ENCODE peak calls at places on chromosomes 12 and 14, in seven cellular contexts. One of them, this sample, is unnamed.
A peak's percentile ranks its signal among the peaks of the same experiment; 100 is the strongest.

GRCh38 chr14:104238424-104239184 is 100.2 kb downstream of the KIF26A start:
- DNase-seq in left ventricle myocardium inferior: no peak
- DNase-seq in fibroblast of mammary gland: no peak
- DNase-seq in IMR-90: no peak
- DNase-seq in bronchial epithelial cell: no peak
- DNase-seq in choroid plexus epithelial cell: no peak
- DNase-seq in AG04449: no peak
- DNase-seq in this sample: no peak

GRCh38 chr14:98955741-98956070 is 316.3 kb downstream of the BCL11B start:
- DNase-seq in left ventricle myocardium inferior: no peak
- DNase-seq in fibroblast of mammary gland: no peak
- DNase-seq in IMR-90: no peak
- DNase-seq in bronchial epithelial cell: no peak
- DNase-seq in choroid plexus epithelial cell: no peak
- DNase-seq in AG04449: no peak
- DNase-seq in this sample: no peak

GRCh38 chr12:93130371-93131049 is 201.4 kb upstream of the EEA1 start:
- DNase-seq in left ventricle myocardium inferior: no peak
- DNase-seq in fibroblast of mammary gland: peak; percentile 25
- DNase-seq in IMR-90: no peak
- DNase-seq in bronchial epithelial cell: no peak
- DNase-seq in choroid plexus epithelial cell: no peak
- DNase-seq in AG04449: no peak
- DNase-seq in this sample: no peak

GRCh38 chr12:3250034-3250433 is 172.9 kb downstream of the TSPAN9 start:
- DNase-seq in left ventricle myocardium inferior: no peak
- DNase-seq in fibroblast of mammary gland: no peak
- DNase-seq in IMR-90: no peak
- DNase-seq in bronchial epithelial cell: no peak
- DNase-seq in choroid plexus epithelial cell: no peak
- DNase-seq in AG04449: no peak
- DNase-seq in this sample: no peak

GRCh38 chr12:65823481-65824313 is 586 bp upstream of the HMGA2 start:
- DNase-seq in left ventricle myocardium inferior: no peak
- DNase-seq in fibroblast of mammary gland: peak; percentile 67
- DNase-seq in IMR-90: peak; percentile 58
- DNase-seq in bronchial epithelial cell: peak; percentile 45
- DNase-seq in choroid plexus epithelial cell: peak; percentile 67
- DNase-seq in AG04449: no peak
- DNase-seq in this sample: no peak

GRCh38 chr12:123049398-123050250 is 69.1 kb downstream of the ARL6IP4 start:
- DNase-seq in left ventricle myocardium inferior: no peak
- DNase-seq in fibroblast of mammary gland: peak; percentile 12
- DNase-seq in IMR-90: no peak
- DNase-seq in bronchial epithelial cell: no peak
- DNase-seq in choroid plexus epithelial cell: peak; percentile 16
- DNase-seq in AG04449: no peak
- DNase-seq in this sample: no peak

GRCh38 chr12:50222275-50222783 is 55.2 kb upstream of the CERS5 start:
- DNase-seq in left ventricle myocardium inferior: peak; percentile 34
- DNase-seq in fibroblast of mammary gland: peak; percentile 91
- DNase-seq in IMR-90: peak; percentile 95
- DNase-seq in bronchial epithelial cell: peak; percentile 85
- DNase-seq in choroid plexus epithelial cell: peak; percentile 96
- DNase-seq in AG04449: no peak
- DNase-seq in this sample: peak; percentile 77

GRCh38 chr12:15701721-15702156 is 87.4 kb downstream of the EPS8 start:
- DNase-seq in left ventricle myocardium inferior: no peak
- DNase-seq in fibroblast of mammary gland: peak; percentile 75
- DNase-seq in IMR-90: peak; percentile 68
- DNase-seq in bronchial epithelial cell: peak; percentile 54
- DNase-seq in choroid plexus epithelial cell: peak; percentile 80
- DNase-seq in AG04449: no peak
- DNase-seq in this sample: peak; percentile 41

GRCh38 chr14:102799684-102800562 is 22.7 kb downstream of the TRAF3 start:
- DNase-seq in left ventricle myocardium inferior: no peak
- DNase-seq in fibroblast of mammary gland: peak; percentile 83
- DNase-seq in IMR-90: peak; percentile 90
- DNase-seq in bronchial epithelial cell: no peak
- DNase-seq in choroid plexus epithelial cell: peak; percentile 88
- DNase-seq in AG04449: peak; percentile 95
- DNase-seq in this sample: peak; percentile 92

GRCh38 chr14:94685166-94685581 is 73.0 kb downstream of the SERPINA3 start:
- DNase-seq in left ventricle myocardium inferior: no peak
- DNase-seq in fibroblast of mammary gland: no peak
- DNase-seq in IMR-90: no peak
- DNase-seq in bronchial epithelial cell: no peak
- DNase-seq in choroid plexus epithelial cell: no peak
- DNase-seq in AG04449: no peak
- DNase-seq in this sample: no peak

GRCh38 chr14:72907327-72907826 is 13.5 kb upstream of the DPF3 start:
- DNase-seq in left ventricle myocardium inferior: no peak
- DNase-seq in fibroblast of mammary gland: no peak
- DNase-seq in IMR-90: no peak
- DNase-seq in bronchial epithelial cell: no peak
- DNase-seq in choroid plexus epithelial cell: peak; percentile 27
- DNase-seq in AG04449: no peak
- DNase-seq in this sample: no peak

GRCh38 chr12:68259318-68259940 is 6.0 kb upstream of the IL22 start:
- DNase-seq in left ventricle myocardium inferior: no peak
- DNase-seq in fibroblast of mammary gland: peak; percentile 91
- DNase-seq in IMR-90: peak; percentile 92
- DNase-seq in bronchial epithelial cell: peak; percentile 98
- DNase-seq in choroid plexus epithelial cell: peak; percentile 97
- DNase-seq in AG04449: peak; percentile 81
- DNase-seq in this sample: no peak

GRCh38 chr14:101673873-101674272 is 87.6 kb upstream of the PPP2R5C start:
- DNase-seq in left ventricle myocardium inferior: no peak
- DNase-seq in fibroblast of mammary gland: no peak
- DNase-seq in IMR-90: no peak
- DNase-seq in bronchial epithelial cell: no peak
- DNase-seq in choroid plexus epithelial cell: no peak
- DNase-seq in AG04449: no peak
- DNase-seq in this sample: no peak

GRCh38 chr12:31578632-31579031 is 12.3 kb downstream of the DENND5B start:
- DNase-seq in left ventricle myocardium inferior: no peak
- DNase-seq in fibroblast of mammary gland: no peak
- DNase-seq in IMR-90: peak; percentile 49
- DNase-seq in bronchial epithelial cell: no peak
- DNase-seq in choroid plexus epithelial cell: no peak
- DNase-seq in AG04449: no peak
- DNase-seq in this sample: no peak

GRCh38 chr12:133105620-133106019 is 24.5 kb downstream of the ZNF891 start:
- DNase-seq in left ventricle myocardium inferior: no peak
- DNase-seq in fibroblast of mammary gland: peak; percentile 20
- DNase-seq in IMR-90: no peak
- DNase-seq in bronchial epithelial cell: no peak
- DNase-seq in choroid plexus epithelial cell: peak; percentile 10
- DNase-seq in AG04449: no peak
- DNase-seq in this sample: no peak

GRCh38 chr14:98959410-98959809 is 312.6 kb downstream of the BCL11B start:
- DNase-seq in left ventricle myocardium inferior: no peak
- DNase-seq in fibroblast of mammary gland: no peak
- DNase-seq in IMR-90: no peak
- DNase-seq in bronchial epithelial cell: no peak
- DNase-seq in choroid plexus epithelial cell: no peak
- DNase-seq in AG04449: no peak
- DNase-seq in this sample: no peak

GRCh38 chr12:42145197-42145549 is 499 bp upstream of the GXYLT1 start:
- DNase-seq in left ventricle myocardium inferior: no peak
- DNase-seq in fibroblast of mammary gland: no peak
- DNase-seq in IMR-90: peak; percentile 11
- DNase-seq in bronchial epithelial cell: no peak
- DNase-seq in choroid plexus epithelial cell: no peak
- DNase-seq in AG04449: no peak
- DNase-seq in this sample: no peak

GRCh38 chr12:42144174-42144423 is 575 bp downstream of the GXYLT1 start:
- DNase-seq in left ventricle myocardium inferior: no peak
- DNase-seq in fibroblast of mammary gland: no peak
- DNase-seq in IMR-90: no peak
- DNase-seq in bronchial epithelial cell: no peak
- DNase-seq in choroid plexus epithelial cell: no peak
- DNase-seq in AG04449: no peak
- DNase-seq in this sample: no peak

GRCh38 chr12:42144424-42145196 is at the start of gene GXYLT1:
- DNase-seq in left ventricle myocardium inferior: peak; percentile 93
- DNase-seq in fibroblast of mammary gland: peak; percentile 88
- DNase-seq in IMR-90: peak; percentile 91
- DNase-seq in bronchial epithelial cell: peak; percentile 83
- DNase-seq in choroid plexus epithelial cell: peak; percentile 95
- DNase-seq in AG04449: no peak
- DNase-seq in this sample: peak; percentile 66

GRCh38 chr12:42143401-42144173 is 1.1 kb downstream of the GXYLT1 start:
- DNase-seq in left ventricle myocardium inferior: no peak
- DNase-seq in fibroblast of mammary gland: peak; percentile 27
- DNase-seq in IMR-90: peak; percentile 28
- DNase-seq in bronchial epithelial cell: peak; percentile 33
- DNase-seq in choroid plexus epithelial cell: peak; percentile 54
- DNase-seq in AG04449: no peak
- DNase-seq in this sample: no peak

DNA sequence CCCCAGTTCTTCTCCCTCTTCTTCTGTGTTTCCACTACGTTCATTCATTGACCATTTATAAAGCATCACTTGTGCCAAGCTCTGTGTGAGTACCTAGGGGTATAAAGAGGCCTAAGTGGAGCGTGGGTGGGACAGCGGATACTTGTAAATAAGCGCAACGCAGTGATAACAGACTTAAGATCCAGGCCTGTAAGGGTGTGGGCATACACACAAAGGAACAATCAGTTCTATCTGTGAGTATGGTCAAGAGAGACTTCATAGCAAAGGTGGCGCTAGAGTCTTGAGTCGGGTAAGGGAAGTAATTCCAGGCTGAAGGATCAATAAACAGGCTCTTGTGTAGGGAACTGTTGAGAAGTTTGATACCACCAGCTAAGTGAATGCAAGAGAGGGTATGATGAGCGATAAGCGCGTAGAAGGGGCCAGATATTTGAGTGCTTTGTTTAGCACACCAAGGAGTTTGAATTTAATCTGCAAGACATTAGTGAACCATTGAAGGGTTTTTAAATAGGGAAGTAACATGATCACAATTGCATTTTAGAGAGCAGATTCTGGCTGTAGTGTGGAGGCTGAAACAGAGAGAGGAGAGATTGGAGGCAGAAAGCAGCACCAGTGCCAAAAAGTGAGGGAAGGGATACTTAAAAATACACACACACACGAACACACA is 1.0 kb upstream of the GXYLT1 start:
- DNase-seq in left ventricle myocardium inferior: no peak
- DNase-seq in fibroblast of mammary gland: peak; percentile 28
- DNase-seq in IMR-90: peak; percentile 2
- DNase-seq in bronchial epithelial cell: peak; percentile 28
- DNase-seq in choroid plexus epithelial cell: peak; percentile 18
- DNase-seq in AG04449: no peak
- DNase-seq in this sample: no peak
- TF ChIP-seq CTCF in left ventricle myocardium inferior: no peak
- TF ChIP-seq CTCF in fibroblast of mammary gland: no peak
- TF ChIP-seq CTCF in IMR-90: no peak
- TF ChIP-seq CTCF in bronchial epithelial cell: no peak
- TF ChIP-seq CTCF in choroid plexus epithelial cell: peak; percentile 14
- TF ChIP-seq CTCF in AG04449: no peak
- TF ChIP-seq CTCF in this sample: no peak

DNA sequence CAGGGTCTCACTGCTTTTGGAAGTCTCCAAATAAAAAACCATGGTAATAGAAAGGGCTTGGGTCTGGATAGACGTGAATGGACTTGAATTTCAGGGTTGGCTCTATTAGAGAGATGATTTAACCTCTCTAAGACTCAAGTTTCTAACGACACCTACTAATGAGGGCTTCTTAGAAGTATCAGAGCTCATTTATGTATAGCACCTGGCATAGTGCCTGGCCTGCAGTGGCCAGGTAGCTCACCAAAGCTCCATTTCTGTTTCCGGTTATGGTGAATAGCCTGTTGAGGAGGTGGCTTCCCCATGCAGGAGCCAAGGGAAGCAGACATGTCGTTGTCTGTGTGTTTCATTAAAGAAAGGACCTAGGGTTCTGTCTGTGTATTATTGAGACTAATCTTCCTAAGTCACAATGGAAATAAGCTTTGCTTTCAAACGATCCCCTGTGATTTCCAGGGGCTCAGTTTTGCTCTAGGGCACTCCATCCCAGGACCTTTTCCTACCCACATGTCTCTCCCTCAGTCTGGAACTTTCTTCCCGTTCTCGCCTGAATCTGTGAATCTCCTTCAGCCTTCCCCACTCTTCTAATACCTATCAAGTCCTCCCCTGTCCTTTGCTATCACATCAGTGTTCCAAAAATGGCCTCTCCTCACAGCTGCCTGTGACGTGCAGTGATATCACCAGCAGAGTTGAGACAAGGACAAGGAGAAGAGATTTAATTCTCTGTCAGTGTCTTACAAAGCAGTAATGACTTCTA is 108.8 kb downstream of the ETV6 start:
- DNase-seq in left ventricle myocardium inferior: no peak
- DNase-seq in fibroblast of mammary gland: no peak
- DNase-seq in IMR-90: no peak
- DNase-seq in bronchial epithelial cell: no peak
- DNase-seq in choroid plexus epithelial cell: no peak
- DNase-seq in AG04449: no peak
- DNase-seq in this sample: no peak
- H3K4me3 ChIP-seq in left ventricle myocardium inferior: peak overlapping the region; percentile 22
- H3K4me3 ChIP-seq in fibroblast of mammary gland: no peak overlapping the region
- H3K4me3 ChIP-seq in IMR-90: no peak overlapping the region
- H3K4me3 ChIP-seq in bronchial epithelial cell: no peak overlapping the region
- H3K4me3 ChIP-seq in choroid plexus epithelial cell: no peak overlapping the region
- H3K4me3 ChIP-seq in AG04449: no peak overlapping the region
- H3K4me3 ChIP-seq in this sample: no peak overlapping the region

DNA sequence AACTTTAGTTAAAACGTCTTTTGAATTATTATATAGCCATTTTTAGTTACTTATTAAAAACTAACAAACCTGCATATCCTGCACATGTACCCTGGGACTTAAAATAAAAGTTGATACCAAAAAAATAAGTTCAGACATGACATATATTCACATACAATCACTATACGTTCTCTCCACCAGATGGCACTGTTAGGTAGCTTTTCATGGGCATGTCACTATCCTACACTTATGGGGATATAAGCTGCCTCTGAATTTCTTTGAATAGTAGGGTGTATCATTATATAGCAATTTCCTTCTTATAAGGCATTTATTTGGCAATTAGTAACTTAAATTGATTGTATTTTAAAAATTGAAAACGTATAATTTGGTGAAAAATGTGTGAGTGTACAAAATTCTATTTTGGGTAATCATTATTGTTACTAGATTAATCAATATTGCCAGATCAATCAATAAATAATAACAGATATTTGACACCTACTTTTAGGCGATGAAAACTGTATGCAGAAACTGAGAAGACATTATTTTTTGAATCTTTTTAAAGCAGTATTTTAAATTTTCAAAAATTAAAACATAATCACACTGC is 31.8 kb upstream of the OR10A7 start:
- DNase-seq in left ventricle myocardium inferior: no peak
- DNase-seq in fibroblast of mammary gland: peak; percentile 80
- DNase-seq in IMR-90: peak; percentile 76
- DNase-seq in bronchial epithelial cell: peak; percentile 79
- DNase-seq in choroid plexus epithelial cell: peak; percentile 90
- DNase-seq in AG04449: peak; percentile 26
- DNase-seq in this sample: peak; percentile 41
- TF ChIP-seq CTCF in left ventricle myocardium inferior: peak; percentile 77
- TF ChIP-seq CTCF in fibroblast of mammary gland: peak; percentile 75
- TF ChIP-seq CTCF in IMR-90: peak; percentile 69
- TF ChIP-seq CTCF in bronchial epithelial cell: peak; percentile 28
- TF ChIP-seq CTCF in choroid plexus epithelial cell: peak; percentile 71
- TF ChIP-seq CTCF in AG04449: peak; percentile 53
- TF ChIP-seq CTCF in this sample: peak; percentile 65

GRCh38 chr12:112020947-112021457 is 7.8 kb downstream of the ERP29 start:
- DNase-seq in left ventricle myocardium inferior: no peak
- DNase-seq in fibroblast of mammary gland: no peak
- DNase-seq in IMR-90: no peak
- DNase-seq in bronchial epithelial cell: no peak
- DNase-seq in choroid plexus epithelial cell: no peak
- DNase-seq in AG04449: no peak
- DNase-seq in this sample: no peak
- H3K4me3 ChIP-seq in left ventricle myocardium inferior: no peak overlapping the region
- H3K4me3 ChIP-seq in fibroblast of mammary gland: no peak overlapping the region
- H3K4me3 ChIP-seq in IMR-90: no peak overlapping the region
- H3K4me3 ChIP-seq in bronchial epithelial cell: no peak overlapping the region
- H3K4me3 ChIP-seq in choroid plexus epithelial cell: no peak overlapping the region
- H3K4me3 ChIP-seq in AG04449: no peak overlapping the region
- H3K4me3 ChIP-seq in this sample: no peak overlapping the region

This sample was measured in AG09309.